ENCODE peak calls at places on chromosomes 4 and X, in five cellular contexts. One of them, this sample, is unnamed. For H3K4me1, the result is how much of the 10 kb centered on the place peaks cover.

GRCh38 chrX:150548684-150549083 is 19.7 kb upstream of the MTM1 start:
- DNase-seq in right atrium auricular region: no peak
- DNase-seq in heart right ventricle: no peak
- DNase-seq in fibroblast of lung: peak
- DNase-seq in A673: no peak
- DNase-seq in this sample: no peak

GRCh38 chr4:65071532-65071931 is 598.8 kb downstream of the EPHA5 start:
- DNase-seq in A673: no peak
- DNase-seq in fibroblast of lung: no peak
- DNase-seq in heart right ventricle: no peak
- DNase-seq in right atrium auricular region: no peak
- DNase-seq in this sample: no peak

GRCh38 chr4:41413670-41414069 is 124.3 kb upstream of the LIMCH1 start:
- DNase-seq in A673: peak
- DNase-seq in heart right ventricle: no peak
- DNase-seq in fibroblast of lung: peak
- DNase-seq in right atrium auricular region: no peak
- DNase-seq in this sample: no peak

GRCh38 chrX:65697173-65697572 is 29.7 kb downstream of the MSN start:
- DNase-seq in A673: peak
- DNase-seq in right atrium auricular region: no peak
- DNase-seq in fibroblast of lung: peak
- DNase-seq in heart right ventricle: no peak
- DNase-seq in this sample: no peak

GRCh38 chrX:53930513-53931380 is 113.5 kb downstream of the PHF8 start:
- DNase-seq in right atrium auricular region: no peak
- DNase-seq in fibroblast of lung: peak
- DNase-seq in heart right ventricle: no peak
- DNase-seq in A673: peak
- DNase-seq in this sample: no peak

GRCh38 chr4:186623546-186623945 is 68.2 kb upstream of the MTNR1A start:
- DNase-seq in right atrium auricular region: no peak
- DNase-seq in A673: no peak
- DNase-seq in fibroblast of lung: no peak
- DNase-seq in heart right ventricle: no peak
- DNase-seq in this sample: no peak

GRCh38 chr4:72954811-72955210 is 114.7 kb downstream of the COX18 start:
- DNase-seq in right atrium auricular region: no peak
- DNase-seq in heart right ventricle: no peak
- DNase-seq in A673: no peak
- DNase-seq in fibroblast of lung: no peak
- DNase-seq in this sample: no peak

GRCh38 chr4:3717241-3717640 is 48.9 kb upstream of the ADRA2C start:
- DNase-seq in A673: no peak
- DNase-seq in heart right ventricle: no peak
- DNase-seq in right atrium auricular region: no peak
- DNase-seq in fibroblast of lung: no peak
- DNase-seq in this sample: no peak

GRCh38 chr4:138110815-138111214 is 131.3 kb downstream of the SLC7A11 start:
- DNase-seq in heart right ventricle: no peak
- DNase-seq in right atrium auricular region: no peak
- DNase-seq in fibroblast of lung: no peak
- DNase-seq in A673: no peak
- DNase-seq in this sample: no peak

GRCh38 chrX:136192135-136192534 is 44.8 kb downstream of the FHL1 start:
- DNase-seq in right atrium auricular region: no peak
- DNase-seq in A673: no peak
- DNase-seq in fibroblast of lung: no peak
- DNase-seq in heart right ventricle: no peak
- DNase-seq in this sample: no peak

GRCh38 chrX:136189222-136189621 is 41.9 kb downstream of the FHL1 start:
- DNase-seq in A673: no peak
- DNase-seq in fibroblast of lung: no peak
- DNase-seq in heart right ventricle: no peak
- DNase-seq in right atrium auricular region: no peak
- DNase-seq in this sample: no peak

GRCh38 chrX:136192839-136193414 is 45.6 kb downstream of the FHL1 start:
- DNase-seq in A673: no peak
- DNase-seq in heart right ventricle: no peak
- DNase-seq in right atrium auricular region: no peak
- DNase-seq in fibroblast of lung: no peak
- DNase-seq in this sample: no peak

GRCh38 chrX:136191171-136191570 is 43.8 kb downstream of the FHL1 start:
- DNase-seq in fibroblast of lung: no peak
- DNase-seq in A673: no peak
- DNase-seq in heart right ventricle: no peak
- DNase-seq in right atrium auricular region: no peak
- DNase-seq in this sample: no peak

DNA sequence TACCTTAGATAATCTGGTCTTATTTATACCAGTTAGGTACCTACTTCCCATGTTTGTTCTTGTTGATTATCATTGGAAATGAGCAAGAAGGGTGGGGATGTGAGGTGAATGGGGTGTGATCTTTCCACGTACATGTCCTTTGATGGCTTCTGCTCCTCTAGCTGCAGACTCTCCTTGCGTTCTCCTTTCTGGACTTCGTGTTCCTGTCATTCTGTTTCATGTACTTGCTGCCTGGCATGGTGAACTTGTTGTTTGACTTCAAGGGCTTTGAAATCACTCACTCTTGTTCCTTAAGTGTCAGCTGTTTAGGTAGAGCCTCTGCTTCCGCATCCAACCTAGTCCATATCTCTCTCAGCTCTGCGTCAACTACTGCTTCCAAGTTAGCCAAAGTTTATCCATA is 42.7 kb downstream of the FHL1 start:
- DNase-seq in heart right ventricle: no peak
- DNase-seq in fibroblast of lung: no peak
- DNase-seq in right atrium auricular region: no peak
- DNase-seq in A673: no peak
- DNase-seq in this sample: no peak
- H3K4me1 ChIP-seq in heart right ventricle: under half
- H3K4me1 ChIP-seq in fibroblast of lung: under half
- H3K4me1 ChIP-seq in right atrium auricular region: half or more
- H3K4me1 ChIP-seq in A673: under half
- H3K4me1 ChIP-seq in this sample: under half

DNA sequence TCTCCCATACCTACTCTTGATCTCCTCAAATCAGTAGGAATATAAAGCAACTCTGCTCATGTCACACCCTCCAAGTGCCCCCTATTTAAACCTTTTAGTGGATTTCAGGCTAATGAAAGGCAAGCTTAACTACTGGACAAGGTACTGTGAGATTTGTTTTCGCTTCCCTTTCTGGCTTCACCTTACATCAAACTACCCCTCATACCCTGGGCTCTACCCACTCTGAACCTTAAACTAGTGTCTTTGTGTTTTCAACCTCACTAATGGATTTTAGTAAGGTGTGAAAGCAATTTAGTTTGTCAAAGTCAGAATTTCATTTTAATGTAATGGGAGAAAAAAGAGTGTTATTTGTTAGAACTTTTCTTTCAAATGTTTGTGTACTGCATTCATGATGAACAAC is 291.7 kb downstream of the INPP4B start:
- DNase-seq in A673: no peak
- DNase-seq in right atrium auricular region: no peak
- DNase-seq in heart right ventricle: no peak
- DNase-seq in fibroblast of lung: no peak
- DNase-seq in this sample: no peak
- H3K4me1 ChIP-seq in A673: under half
- H3K4me1 ChIP-seq in right atrium auricular region: under half
- H3K4me1 ChIP-seq in heart right ventricle: under half
- H3K4me1 ChIP-seq in fibroblast of lung: under half
- H3K4me1 ChIP-seq in this sample: under half

GRCh38 chrX:45449982-45450381 is 249.3 kb upstream of the DIPK2B start:
- DNase-seq in fibroblast of lung: no peak
- DNase-seq in A673: no peak
- DNase-seq in right atrium auricular region: no peak
- DNase-seq in heart right ventricle: no peak
- DNase-seq in this sample: no peak

GRCh38 chrX:45447995-45448394 is 247.3 kb upstream of the DIPK2B start:
- DNase-seq in heart right ventricle: no peak
- DNase-seq in fibroblast of lung: no peak
- DNase-seq in right atrium auricular region: no peak
- DNase-seq in A673: no peak
- DNase-seq in this sample: no peak

DNA sequence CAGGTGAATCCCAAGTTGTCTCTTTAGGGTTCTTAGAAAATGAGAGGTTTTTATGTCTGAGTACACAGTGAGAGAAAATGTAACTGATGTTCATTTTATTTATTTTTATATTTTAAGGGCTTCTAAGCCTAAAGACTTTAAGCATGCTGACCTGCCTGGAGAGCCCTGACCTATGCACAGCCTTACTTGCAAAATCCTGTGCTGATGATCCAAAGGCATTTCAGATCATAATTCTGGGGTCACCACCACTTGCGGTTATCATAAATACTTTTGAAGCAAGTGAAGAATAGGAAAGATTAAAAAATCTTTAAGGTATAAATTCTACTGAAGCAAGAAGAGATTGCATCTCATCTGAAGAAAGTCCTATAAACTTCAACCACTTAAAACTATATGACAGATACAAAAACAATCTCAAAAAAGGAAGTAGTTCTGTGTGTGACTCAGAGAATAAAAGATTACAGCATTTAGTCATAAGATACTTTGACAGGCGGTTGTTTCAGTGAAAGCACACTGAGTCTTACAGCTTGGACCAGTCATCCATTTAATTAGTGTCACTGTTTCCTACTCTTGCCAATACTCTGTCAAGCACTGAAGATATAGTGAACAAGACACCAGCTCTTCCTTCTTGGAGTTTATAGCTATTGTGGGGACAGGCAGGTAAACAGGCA is 245.2 kb upstream of the DIPK2B start:
- DNase-seq in right atrium auricular region: no peak
- DNase-seq in heart right ventricle: no peak
- DNase-seq in fibroblast of lung: peak
- DNase-seq in A673: peak
- DNase-seq in this sample: no peak
- H3K4me1 ChIP-seq in right atrium auricular region: under half
- H3K4me1 ChIP-seq in heart right ventricle: under half
- H3K4me1 ChIP-seq in fibroblast of lung: under half
- H3K4me1 ChIP-seq in A673: under half
- H3K4me1 ChIP-seq in this sample: under half

GRCh38 chr4:117529401-117529800 is 444.0 kb upstream of the TRAM1L1 start:
- DNase-seq in fibroblast of lung: no peak
- DNase-seq in A673: no peak
- DNase-seq in right atrium auricular region: no peak
- DNase-seq in heart right ventricle: no peak
- DNase-seq in this sample: no peak
- H3K4me1 ChIP-seq in fibroblast of lung: under half
- H3K4me1 ChIP-seq in A673: under half
- H3K4me1 ChIP-seq in right atrium auricular region: under half
- H3K4me1 ChIP-seq in heart right ventricle: under half
- H3K4me1 ChIP-seq in this sample: under half

DNA sequence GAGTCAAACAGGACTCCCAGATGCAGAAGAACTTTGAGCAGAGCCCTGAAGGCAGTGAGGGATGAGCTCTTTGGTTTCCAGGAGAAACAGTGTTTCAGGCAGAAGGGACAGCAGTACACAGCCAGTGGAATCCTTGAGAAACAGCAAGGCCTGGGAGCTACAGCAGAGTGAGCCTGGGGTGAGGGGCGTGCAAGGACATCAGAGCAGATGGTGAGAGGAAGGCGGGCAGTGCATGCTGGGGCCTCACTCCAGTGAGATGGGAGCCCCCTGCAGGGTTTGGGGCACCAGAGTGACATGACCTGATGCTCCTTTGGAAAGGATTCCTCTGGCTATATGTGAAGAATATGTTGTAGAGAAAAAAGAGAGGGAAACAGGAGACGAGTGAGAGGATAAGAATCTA is 98.1 kb upstream of the EGFL6 start:
- DNase-seq in right atrium auricular region: no peak
- DNase-seq in fibroblast of lung: no peak
- DNase-seq in heart right ventricle: no peak
- DNase-seq in A673: no peak
- DNase-seq in this sample: no peak
- H3K4me1 ChIP-seq in right atrium auricular region: under half
- H3K4me1 ChIP-seq in fibroblast of lung: under half
- H3K4me1 ChIP-seq in heart right ventricle: under half
- H3K4me1 ChIP-seq in A673: under half
- H3K4me1 ChIP-seq in this sample: under half

DNA sequence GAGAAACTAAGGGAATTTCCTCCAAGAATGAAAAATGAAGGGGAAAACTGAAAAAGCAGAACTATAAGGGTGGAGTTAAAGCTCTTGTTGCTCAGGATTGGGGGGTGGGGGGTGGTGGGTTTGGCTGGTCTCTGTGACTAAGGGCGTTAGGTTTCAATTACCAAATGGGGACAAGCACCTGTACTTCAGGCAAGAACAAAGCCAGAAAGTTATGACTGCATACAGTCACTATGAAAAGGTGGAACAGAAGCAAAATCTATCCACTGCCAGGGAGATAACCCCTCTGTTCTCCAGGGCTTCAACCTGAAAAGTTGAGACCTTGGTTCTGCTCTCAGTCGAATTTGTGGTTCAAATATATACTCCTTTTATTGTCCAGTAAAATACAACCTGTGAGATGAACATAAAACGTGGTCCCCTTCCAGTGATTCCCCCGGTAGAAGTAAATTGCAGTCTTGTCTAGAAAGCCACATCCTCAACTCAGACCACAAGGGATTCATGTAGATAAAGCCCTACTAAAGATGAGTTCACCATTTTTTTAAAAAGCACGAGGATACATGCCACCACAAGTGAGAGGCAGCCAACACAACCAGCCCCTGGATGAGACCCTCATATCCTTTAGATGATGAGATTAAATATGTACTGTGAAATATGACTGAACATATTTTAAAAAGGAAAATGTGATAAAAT is 257.1 kb upstream of the RPS6KA3 start:
- DNase-seq in fibroblast of lung: no peak
- DNase-seq in heart right ventricle: no peak
- DNase-seq in right atrium auricular region: no peak
- DNase-seq in A673: no peak
- DNase-seq in this sample: no peak
- H3K4me1 ChIP-seq in fibroblast of lung: under half
- H3K4me1 ChIP-seq in heart right ventricle: under half
- H3K4me1 ChIP-seq in right atrium auricular region: under half
- H3K4me1 ChIP-seq in A673: under half
- H3K4me1 ChIP-seq in this sample: under half

GRCh38 chr4:48774760-48775398 is 5.2 kb downstream of the FRYL start:
- DNase-seq in heart right ventricle: no peak
- DNase-seq in A673: no peak
- DNase-seq in right atrium auricular region: no peak
- DNase-seq in fibroblast of lung: no peak
- DNase-seq in this sample: no peak
- H3K4me1 ChIP-seq in heart right ventricle: under half
- H3K4me1 ChIP-seq in A673: under half
- H3K4me1 ChIP-seq in right atrium auricular region: half or more
- H3K4me1 ChIP-seq in fibroblast of lung: under half
- H3K4me1 ChIP-seq in this sample: half or more

DNA sequence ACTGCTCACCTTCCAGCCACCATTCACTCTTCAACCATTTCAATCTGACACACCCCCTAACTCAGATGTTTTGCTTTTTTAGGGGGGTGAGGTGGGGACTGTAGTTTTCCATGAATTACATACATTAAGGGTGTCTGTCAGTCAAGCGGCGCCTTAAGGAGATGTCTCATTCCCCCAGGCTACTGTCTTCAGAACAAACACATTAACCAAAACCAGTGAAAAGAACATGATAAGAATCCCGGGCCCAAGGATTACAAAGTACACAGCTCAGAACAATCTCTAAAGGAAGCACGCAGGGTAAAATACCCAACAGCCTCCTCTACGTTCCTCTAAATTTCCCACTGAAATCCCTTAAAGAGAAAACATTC is 62.5 kb upstream of the IRF2 start:
- DNase-seq in right atrium auricular region: no peak
- DNase-seq in fibroblast of lung: peak
- DNase-seq in A673: no peak
- DNase-seq in heart right ventricle: peak
- DNase-seq in this sample: no peak
- H3K4me1 ChIP-seq in right atrium auricular region: under half
- H3K4me1 ChIP-seq in fibroblast of lung: under half
- H3K4me1 ChIP-seq in A673: under half
- H3K4me1 ChIP-seq in heart right ventricle: under half
- H3K4me1 ChIP-seq in this sample: under half

This sample was measured in vagina.